ENCODE peak calls at places on chromosomes 16 and 17, in four cellular contexts. G, D, T and F are unnamed samples. For H3K27me3, the result is how much of the 10 kb centered on the place peaks cover.

GRCh38 chr16:54928421-54929089 is 2.1 kb upstream of the IRX5 start:
- DNase-seq in G (peak), D (no peak), T (peak), F (peak)

GRCh38 chr17:2174471-2175293 is 119.8 kb downstream of the HIC1 start:
- DNase-seq in G (peak), D (no peak), T (peak), F (peak)

GRCh38 chr17:17520599-17521232 is 24.5 kb upstream of the RASD1 start:
- DNase-seq in G (no peak), D (no peak), T (no peak), F (no peak)

GRCh38 chr17:35129973-35130351 is 8.5 kb downstream of the FNDC8 start:
- DNase-seq in G (no peak), D (no peak), T (no peak), F (peak)

GRCh38 chr16:49674255-49674980 is 181.5 kb downstream of the ZNF423 start:
- DNase-seq in G (no peak), D (no peak), T (peak), F (peak)

GRCh38 chr16:87489434-87490045 is 3.3 kb downstream of the ZCCHC14 start:
- DNase-seq in G (no peak), D (no peak), T (no peak), F (no peak)

GRCh38 chr16:82033006-82033405 is 2.0 kb upstream of the HSD17B2 start:
- DNase-seq in G (no peak), D (peak), T (no peak), F (no peak)

GRCh38 chr17:42281571-42282096 is 5.4 kb upstream of the STAT5B start:
- DNase-seq in G (peak), D (no peak), T (no peak), F (no peak)

GRCh38 chr17:70307430-70307829 is 138.1 kb downstream of the KCNJ2 start:
- DNase-seq in G (no peak), D (no peak), T (no peak), F (no peak)

GRCh38 chr17:63399856-63400255 is 46.2 kb downstream of the CYB561 start:
- DNase-seq in G (no peak), D (peak), T (peak), F (peak)

GRCh38 chr16:55912022-55912421 is 36.8 kb upstream of the CES5A start:
- DNase-seq in G (no peak), D (no peak), T (no peak), F (no peak)

GRCh38 chr16:4814542-4815173 is 12.2 kb upstream of the ROGDI start:
- DNase-seq in G (no peak), D (no peak), T (no peak), F (no peak)

GRCh38 chr16:88473666-88474534 is 20.8 kb downstream of the ZFPM1 start:
- DNase-seq in G (no peak), D (no peak), T (no peak), F (no peak)

GRCh38 chr16:11668590-11669379 is 530 bp downstream of the SNN start:
- DNase-seq in G (no peak), D (no peak), T (peak), F (peak)

GRCh38 chr17:78364436-78365281 is 4.8 kb upstream of the SOCS3 start:
- DNase-seq in G (peak), D (no peak), T (no peak), F (peak)

GRCh38 chr17:61361084-61361483 is 38.6 kb upstream of the TBX2 start:
- DNase-seq in G (no peak), D (no peak), T (peak), F (no peak)

GRCh38 chr17:72566671-72567484 is 446.1 kb downstream of the SOX9 start:
- DNase-seq in G (no peak), D (no peak), T (peak), F (no peak)

GRCh38 chr17:72565006-72565405 is 444.2 kb downstream of the SOX9 start:
- DNase-seq in G (no peak), D (no peak), T (no peak), F (no peak)

GRCh38 chr17:72563952-72564351 is 443.1 kb downstream of the SOX9 start:
- DNase-seq in G (no peak), D (no peak), T (no peak), F (no peak)

GRCh38 chr17:72567774-72568173 is 447.0 kb downstream of the SOX9 start:
- DNase-seq in G (no peak), D (no peak), T (no peak), F (no peak)

DNA sequence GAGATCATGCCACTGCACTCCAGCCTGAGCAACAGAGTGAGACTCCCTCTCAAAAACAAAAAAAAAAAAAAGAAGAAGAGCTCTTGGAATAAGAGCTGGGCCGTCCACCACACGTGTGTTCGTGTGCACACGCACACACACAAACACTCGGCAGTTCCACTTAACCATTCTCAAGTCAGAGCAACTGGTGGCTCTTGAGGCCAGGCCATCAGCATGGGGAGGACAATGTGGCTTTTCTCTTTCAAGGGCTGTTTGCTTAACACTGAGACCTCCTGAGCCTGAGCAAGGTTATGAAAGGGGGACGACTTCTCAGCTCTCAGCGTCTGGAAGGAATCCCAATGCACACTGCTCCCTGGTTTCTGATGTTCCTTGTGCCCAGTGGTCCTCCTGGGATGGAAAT is 444.9 kb downstream of the SOX9 start:
- DNase-seq in G (no peak), D (no peak), T (no peak), F (no peak)
- H3K27me3 ChIP-seq in G (under half), D (under half), T (under half), F (under half)

DNA sequence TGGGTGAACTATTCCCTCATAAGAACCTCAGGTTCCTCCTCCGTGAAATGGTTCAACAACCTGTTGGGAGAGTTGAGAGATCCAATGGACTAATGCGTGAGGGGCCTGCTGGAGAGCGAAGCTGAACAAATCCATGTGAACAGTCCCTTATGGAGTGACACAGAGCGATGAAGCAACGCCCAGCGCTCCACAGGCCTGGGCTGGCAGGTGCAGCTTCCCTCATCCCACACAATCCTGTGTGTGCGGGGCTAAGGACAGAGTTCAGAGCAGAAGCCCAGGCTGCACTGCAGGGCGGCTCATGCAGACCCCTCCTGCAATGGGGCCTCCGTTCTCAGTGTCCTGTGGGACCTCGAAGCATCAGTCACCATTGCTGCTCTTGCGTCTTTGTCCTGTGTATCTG is 90.4 kb downstream of the KCNJ12 start:
- DNase-seq in G (no peak), D (no peak), T (no peak), F (no peak)
- H3K27me3 ChIP-seq in G (under half), D (under half), T (under half), F (half or more)

GRCh38 chr17:82317394-82318168 is at the start of gene CD7:
- DNase-seq in G (no peak), D (no peak), T (no peak), F (peak)

GRCh38 chr17:82316651-82317393 is 586 bp downstream of the CD7 start:
- DNase-seq in G (no peak), D (no peak), T (no peak), F (no peak)

GRCh38 chr17:82319619-82320062 is 2.2 kb upstream of the CD7 start:
- DNase-seq in G (no peak), D (no peak), T (no peak), F (no peak)

GRCh38 chr17:82318772-82319606 is 1.6 kb upstream of the CD7 start:
- DNase-seq in G (no peak), D (no peak), T (no peak), F (no peak)

GRCh38 chr17:82318169-82318498 is 726 bp upstream of the CD7 start:
- DNase-seq in G (no peak), D (no peak), T (no peak), F (no peak)
- H3K27me3 ChIP-seq in G (under half), D (under half), T (under half), F (under half)

DNA sequence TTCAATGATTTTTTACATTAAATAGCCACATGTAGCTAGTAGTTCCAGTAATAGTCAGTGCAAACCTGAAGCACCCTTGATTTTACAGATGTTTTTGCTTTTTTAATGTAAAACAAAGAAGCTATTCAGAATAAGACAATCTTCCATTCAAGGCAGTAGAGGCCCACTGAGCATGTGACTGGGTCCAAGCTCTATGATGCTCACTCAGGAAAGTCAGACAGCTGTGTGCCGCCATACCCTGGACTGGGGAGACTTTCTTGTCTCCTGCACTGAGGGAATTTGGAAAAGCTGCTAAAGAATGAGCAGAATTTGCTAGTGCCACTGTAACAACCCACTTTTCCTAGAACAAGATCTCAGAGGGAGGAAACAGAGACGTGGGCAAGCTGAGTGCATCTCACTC is 11.5 kb downstream of the CENPN start:
- DNase-seq in G (no peak), D (no peak), T (no peak), F (no peak)
- H3K27me3 ChIP-seq in G (under half), D (under half), T (under half), F (under half)

DNA sequence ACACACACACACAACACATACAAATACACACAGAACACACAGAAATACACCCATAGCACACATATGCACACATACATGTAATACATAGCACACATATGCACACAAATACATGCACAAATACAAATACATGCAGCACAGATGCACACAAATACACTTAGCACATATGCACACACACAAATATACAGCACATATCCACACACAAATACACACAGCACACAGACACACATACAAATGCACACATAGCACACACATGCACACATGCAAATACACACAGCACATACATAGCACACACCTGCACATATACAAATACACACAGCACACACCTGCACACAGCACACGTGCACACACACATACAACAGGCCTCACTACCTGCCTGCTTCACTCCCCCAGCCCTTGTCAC is 49.6 kb downstream of the SDK2 start:
- DNase-seq in G (no peak), D (no peak), T (no peak), F (no peak)
- H3K27me3 ChIP-seq in G (under half), D (under half), T (under half), F (under half)

DNA sequence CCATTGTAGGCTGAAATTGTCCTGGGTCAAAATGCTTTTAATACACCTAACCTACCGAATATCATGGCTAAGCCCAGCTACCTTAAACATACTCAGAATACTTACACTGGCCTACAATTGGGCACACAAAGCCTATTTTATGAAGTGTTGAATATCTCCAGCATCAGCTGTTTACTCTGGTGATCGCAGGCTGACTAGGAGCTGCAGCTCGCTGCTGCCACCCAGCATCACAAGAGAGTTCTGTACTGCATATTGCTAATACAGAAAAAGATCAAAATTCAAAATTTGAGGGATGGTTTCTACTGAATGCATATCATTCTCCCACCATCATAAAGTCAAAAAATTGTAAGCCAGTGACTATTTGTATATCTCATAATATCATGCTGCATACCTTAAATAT is 55.3 kb downstream of the ULK2 start:
- DNase-seq in G (no peak), D (no peak), T (peak), F (peak)
- H3K27me3 ChIP-seq in G (under half), D (under half), T (under half), F (under half)